ENCODE peak calls at places on chromosomes 11 and 22, in ten cellular contexts. Q is stimulated activated CD4-positive, alpha-beta T cell treated with anti-CD3 and anti-CD28 coated beads, Interleukin-1b, Interleukin-23, amount 100 ng/mL, for 4 hours; O is C1 segment of cervical spinal cord; V is NCI-H1092; M is KBM-7; C is HCEC 1CT; F is Daoy; U is left colon; X is upper lobe of right lung; S is effector CD8-positive, alpha-beta T cell. B is an unnamed sample.
A peak's percentile ranks its signal among the peaks of the same experiment; 100 is the strongest.

GRCh38 chr11:133978816-133979215 is 22.0 kb upstream of the IGSF9B start:
- DNase-seq in Q (no peak), O (no peak), V (no peak), M (no peak), C (no peak), F (peak; percentile 29), U (no peak), X (no peak), S (no peak), B (no peak)

GRCh38 chr22:46657996-46658947 is 38.1 kb downstream of the GRAMD4 start:
- DNase-seq in Q (no peak), O (no peak), V (no peak), M (no peak), C (no peak), F (no peak), U (no peak), X (no peak), S (no peak), B (no peak)

GRCh38 chr22:27754247-27754887 is 47.2 kb downstream of the MN1 start:
- DNase-seq in Q (no peak), O (no peak), V (peak; percentile 18), M (no peak), C (no peak), F (peak; percentile 28), U (no peak), X (no peak), S (no peak), B (no peak)

GRCh38 chr11:77119531-77119936 is 8.5 kb upstream of the MYO7A start:
- DNase-seq in Q (no peak), O (no peak), V (no peak), M (no peak), C (no peak), F (no peak), U (no peak), X (no peak), S (no peak), B (no peak)

GRCh38 chr11:35238882-35239281 is 99.9 kb downstream of the CD44 start:
- DNase-seq in Q (no peak), O (no peak), V (no peak), M (no peak), C (no peak), F (no peak), U (no peak), X (no peak), S (no peak), B (no peak)

GRCh38 chr11:35040221-35040942 is 98.6 kb upstream of the CD44 start:
- DNase-seq in Q (peak; percentile 45), O (no peak), V (no peak), M (peak; percentile 84), C (peak; percentile 80), F (peak; percentile 94), U (no peak), X (no peak), S (no peak), B (no peak)

GRCh38 chr11:131694526-131695424 is 324.4 kb downstream of the NTM start:
- DNase-seq in Q (peak; percentile 8), O (peak; percentile 69), V (peak; percentile 74), M (peak; percentile 75), C (peak; percentile 67), F (peak; percentile 90), U (peak; percentile 60), X (peak; percentile 90), S (no peak), B (peak; percentile 33)

GRCh38 chr11:121634889-121635288 is 182.1 kb upstream of the SORL1-AS1 start:
- DNase-seq in Q (no peak), O (no peak), V (no peak), M (no peak), C (peak; percentile 88), F (peak; percentile 35), U (no peak), X (no peak), S (no peak), B (no peak)

GRCh38 chr22:25668437-25668836 is 73.6 kb upstream of the MYO18B start:
- DNase-seq in Q (no peak), O (no peak), V (no peak), M (no peak), C (no peak), F (peak; percentile 4), U (no peak), X (no peak), S (no peak), B (no peak)

GRCh38 chr11:45289369-45289768 is 3.2 kb upstream of the SYT13 start:
- DNase-seq in Q (no peak), O (no peak), V (no peak), M (no peak), C (peak; percentile 52), F (peak; percentile 62), U (no peak), X (no peak), S (no peak), B (no peak)

GRCh38 chr11:80241766-80242165 is 800.9 kb upstream of the TENM4 start:
- DNase-seq in Q (no peak), O (no peak), V (no peak), M (no peak), C (no peak), F (peak; percentile 1), U (no peak), X (no peak), S (no peak), B (no peak)

GRCh38 chr11:68481579-68482240 is 21.2 kb downstream of the PPP6R3 start:
- DNase-seq in Q (no peak), O (no peak), V (no peak), M (no peak), C (no peak), F (no peak), U (no peak), X (no peak), S (no peak), B (no peak)

GRCh38 chr11:106969660-106970059 is 48.6 kb downstream of the GUCY1A2 start:
- DNase-seq in Q (no peak), O (no peak), V (no peak), M (no peak), C (no peak), F (no peak), U (no peak), X (no peak), S (no peak), B (no peak)

GRCh38 chr11:85947431-85948272 is 92.5 kb downstream of the CCDC83 start:
- DNase-seq in Q (no peak), O (no peak), V (no peak), M (no peak), C (peak; percentile 95), F (peak; percentile 28), U (no peak), X (no peak), S (no peak), B (no peak)

GRCh38 chr22:36879775-36880174 is 19.0 kb downstream of the NCF4 start:
- DNase-seq in Q (no peak), O (no peak), V (no peak), M (no peak), C (no peak), F (peak; percentile 15), U (no peak), X (no peak), S (no peak), B (no peak)

GRCh38 chr22:36373258-36373579 is 14.5 kb downstream of the MYH9 start:
- DNase-seq in Q (no peak), O (no peak), V (no peak), M (peak; percentile 68), C (peak; percentile 4), F (no peak), U (no peak), X (peak; percentile 91), S (no peak), B (no peak)

GRCh38 chr11:128247235-128247594 is 340.1 kb downstream of the ETS1 start:
- DNase-seq in Q (no peak), O (no peak), V (no peak), M (no peak), C (no peak), F (no peak), U (no peak), X (no peak), S (no peak), B (no peak)